ENCODE peak calls at places on chromosome 6, in four cellular contexts. J is omental fat pad, I is Peyer's patch, W is amygdala. L is an unnamed sample.

GRCh38 chr6:106281661-106282060 is 43.9 kb downstream of the ATG5 start:
- DNase-seq in J (no peak), I (no peak), W (no peak), L (no peak)

GRCh38 chr6:159960485-159960884 is 8.4 kb upstream of the IGF2R start:
- DNase-seq in J (no peak), I (no peak), W (no peak), L (no peak)

GRCh38 chr6:133646021-133646682 is 242.8 kb upstream of the TCF21 start:
- DNase-seq in J (no peak), I (no peak), W (no peak), L (no peak)

GRCh38 chr6:44701637-44702101 is 314.2 kb downstream of the CDC5L start:
- DNase-seq in J (no peak), I (no peak), W (no peak), L (no peak)

GRCh38 chr6:104795363-104795762 is 64.4 kb downstream of the HACE1 start:
- DNase-seq in J (no peak), I (no peak), W (no peak), L (no peak)

GRCh38 chr6:48429610-48430009 is 318.6 kb upstream of the PTCHD4 start:
- DNase-seq in J (no peak), I (no peak), W (no peak), L (no peak)

GRCh38 chr6:149457316-149457884 is 27.4 kb downstream of the ZC3H12D start:
- DNase-seq in J (no peak), I (no peak), W (no peak), L (no peak)

GRCh38 chr6:75656479-75656878 is 54.8 kb downstream of the SENP6 start:
- DNase-seq in J (no peak), I (no peak), W (no peak), L (no peak)

GRCh38 chr6:40962241-40962640 is 76.8 kb downstream of the UNC5CL start:
- DNase-seq in J (no peak), I (no peak), W (no peak), L (no peak)

GRCh38 chr6:33995046-33995872 is 150.6 kb downstream of the GRM4 start:
- DNase-seq in J (no peak), I (peak), W (no peak), L (no peak)

GRCh38 chr6:34526241-34526972 is 29.7 kb downstream of the SPDEF start:
- DNase-seq in J (no peak), I (peak), W (no peak), L (no peak)